ENCODE peak calls at places on chromosomes 7 and 10, in four cellular contexts. One of them, this sample, is unnamed.

GRCh38 chr10:15370741-15371701 is at the start of gene FAM171A1:
- DNase-seq in HCT116: no peak
- DNase-seq in hepatocyte: peak
- DNase-seq in neural progenitor cell: peak
- DNase-seq in this sample: no peak

GRCh38 chr7:147432068-147432467 is 1158.5 kb upstream of the C7orf33 start:
- DNase-seq in HCT116: no peak
- DNase-seq in hepatocyte: peak
- DNase-seq in neural progenitor cell: peak
- DNase-seq in this sample: no peak

GRCh38 chr10:88553116-88553752 is 29.9 kb downstream of the RNLS start:
- DNase-seq in HCT116: peak
- DNase-seq in hepatocyte: peak
- DNase-seq in neural progenitor cell: peak
- DNase-seq in this sample: peak

GRCh38 chr7:43784030-43785001 is 25.8 kb downstream of the BLVRA start:
- DNase-seq in HCT116: no peak
- DNase-seq in hepatocyte: no peak
- DNase-seq in neural progenitor cell: no peak
- DNase-seq in this sample: no peak

GRCh38 chr10:79179404-79180309 is 110.9 kb downstream of the ZMIZ1 start:
- DNase-seq in HCT116: no peak
- DNase-seq in hepatocyte: peak
- DNase-seq in neural progenitor cell: peak
- DNase-seq in this sample: peak

GRCh38 chr10:58853668-58854067 is 322.8 kb upstream of the PHYHIPL start:
- DNase-seq in HCT116: no peak
- DNase-seq in hepatocyte: no peak
- DNase-seq in neural progenitor cell: no peak
- DNase-seq in this sample: no peak

GRCh38 chr10:3766046-3766761 is 18.8 kb downstream of the KLF6 start:
- DNase-seq in HCT116: no peak
- DNase-seq in hepatocyte: peak
- DNase-seq in neural progenitor cell: no peak
- DNase-seq in this sample: no peak

GRCh38 chr7:30019960-30020359 is 6.5 kb downstream of the FKBP14 start:
- DNase-seq in HCT116: no peak
- DNase-seq in hepatocyte: no peak
- DNase-seq in neural progenitor cell: no peak
- DNase-seq in this sample: no peak

GRCh38 chr10:61957806-61958205 is 56.3 kb downstream of the ARID5B start:
- DNase-seq in HCT116: no peak
- DNase-seq in hepatocyte: no peak
- DNase-seq in neural progenitor cell: no peak
- DNase-seq in this sample: peak

GRCh38 chr7:105309235-105310156 is 79.2 kb downstream of the SRPK2 start:
- DNase-seq in HCT116: no peak
- DNase-seq in hepatocyte: no peak
- DNase-seq in neural progenitor cell: peak
- DNase-seq in this sample: no peak

GRCh38 chr10:97792058-97792721 is 20.4 kb upstream of the SFRP5 start:
- DNase-seq in HCT116: peak
- DNase-seq in hepatocyte: peak
- DNase-seq in neural progenitor cell: peak
- DNase-seq in this sample: peak

GRCh38 chr10:46549171-46550075 is 7.0 kb downstream of the GPRIN2 start:
- DNase-seq in HCT116: no peak
- DNase-seq in hepatocyte: no peak
- DNase-seq in neural progenitor cell: no peak
- DNase-seq in this sample: no peak

GRCh38 chr10:100882681-100883321 is 30.0 kb upstream of the SLF2 start:
- DNase-seq in HCT116: no peak
- DNase-seq in hepatocyte: no peak
- DNase-seq in neural progenitor cell: no peak
- DNase-seq in this sample: no peak

GRCh38 chr10:74179124-74179710 is 28.2 kb downstream of the ADK start:
- DNase-seq in HCT116: no peak
- DNase-seq in hepatocyte: no peak
- DNase-seq in neural progenitor cell: no peak
- DNase-seq in this sample: no peak

GRCh38 chr7:129925416-129926002 is 27.3 kb downstream of the UBE2H start:
- DNase-seq in HCT116: no peak
- DNase-seq in hepatocyte: no peak
- DNase-seq in neural progenitor cell: no peak
- DNase-seq in this sample: no peak

GRCh38 chr7:138835087-138835486 is 37.1 kb upstream of the ATP6V0A4 start:
- DNase-seq in HCT116: no peak
- DNase-seq in hepatocyte: no peak
- DNase-seq in neural progenitor cell: no peak
- DNase-seq in this sample: no peak

DNA sequence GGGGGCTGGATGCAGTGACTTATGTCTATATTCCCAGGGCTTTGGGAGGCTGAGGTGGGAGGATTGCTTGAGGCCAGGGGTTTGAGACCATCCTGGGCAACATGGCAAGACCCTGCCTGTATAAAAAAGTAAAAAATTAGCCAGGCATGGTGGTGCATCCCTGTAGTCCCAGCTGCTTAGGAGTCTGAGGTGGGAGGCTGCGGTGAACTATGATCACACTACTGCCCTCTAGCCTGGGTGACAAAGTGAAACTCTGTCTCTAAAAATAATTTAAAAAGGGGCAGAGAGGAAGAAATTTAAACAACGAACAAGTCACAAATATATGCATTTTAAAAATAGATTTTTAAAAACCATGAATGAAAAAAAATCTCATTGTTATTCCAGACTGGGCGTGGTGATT is 46.2 kb upstream of the FEZF1 start:
- DNase-seq in HCT116: no peak
- DNase-seq in hepatocyte: no peak
- DNase-seq in neural progenitor cell: no peak
- DNase-seq in this sample: no peak
- TF ChIP-seq CTCF in HCT116: no peak
- TF ChIP-seq CTCF in hepatocyte: no peak
- TF ChIP-seq CTCF in neural progenitor cell: peak
- TF ChIP-seq CTCF in this sample: no peak

GRCh38 chr10:1854271-1854670 is 116.9 kb upstream of the ADARB2 start:
- DNase-seq in HCT116: no peak
- DNase-seq in hepatocyte: no peak
- DNase-seq in neural progenitor cell: no peak
- DNase-seq in this sample: no peak
- H3K4me2 ChIP-seq in HCT116: no peak
- H3K4me2 ChIP-seq in hepatocyte: no peak
- H3K4me2 ChIP-seq in neural progenitor cell: no peak
- H3K4me2 ChIP-seq in this sample: no peak

DNA sequence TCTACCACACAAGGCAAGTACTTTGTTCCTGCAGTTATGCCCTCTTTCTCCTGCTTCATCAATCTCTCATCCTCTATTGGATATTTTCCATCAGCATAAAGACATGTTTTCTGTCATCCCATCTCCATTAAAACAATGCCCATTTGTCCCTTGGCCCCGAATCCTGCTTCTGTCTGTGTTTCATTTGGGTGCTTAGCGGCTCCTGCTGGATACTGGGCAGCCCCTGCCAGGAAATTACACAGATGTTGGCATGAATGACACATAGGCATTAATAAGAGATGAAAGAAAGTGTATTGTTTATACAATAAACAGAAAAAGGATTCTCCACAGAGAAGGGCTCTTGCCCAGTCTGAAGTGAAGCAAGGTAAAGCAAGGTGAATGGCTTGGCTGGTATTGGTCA is 765.3 kb downstream of the REEP3 start:
- DNase-seq in HCT116: no peak
- DNase-seq in hepatocyte: no peak
- DNase-seq in neural progenitor cell: no peak
- DNase-seq in this sample: no peak
- TF ChIP-seq EZH2phosphoT487 in HCT116: no peak
- TF ChIP-seq EZH2phosphoT487 in hepatocyte: no peak
- TF ChIP-seq EZH2phosphoT487 in neural progenitor cell: no peak
- TF ChIP-seq EZH2phosphoT487 in this sample: no peak

GRCh38 chr10:123683459-123683858 is 17.3 kb downstream of the GPR26 start:
- DNase-seq in HCT116: no peak
- DNase-seq in hepatocyte: no peak
- DNase-seq in neural progenitor cell: no peak
- DNase-seq in this sample: no peak

GRCh38 chr10:123685260-123685659 is 19.1 kb downstream of the GPR26 start:
- DNase-seq in HCT116: no peak
- DNase-seq in hepatocyte: no peak
- DNase-seq in neural progenitor cell: no peak
- DNase-seq in this sample: no peak

GRCh38 chr10:123689880-123690279 is 23.7 kb downstream of the GPR26 start:
- DNase-seq in HCT116: no peak
- DNase-seq in hepatocyte: no peak
- DNase-seq in neural progenitor cell: no peak
- DNase-seq in this sample: no peak

GRCh38 chr10:123683865-123684264 is 17.7 kb downstream of the GPR26 start:
- DNase-seq in HCT116: no peak
- DNase-seq in hepatocyte: no peak
- DNase-seq in neural progenitor cell: no peak
- DNase-seq in this sample: no peak

GRCh38 chr10:123687758-123688157 is 21.6 kb downstream of the GPR26 start:
- DNase-seq in HCT116: no peak
- DNase-seq in hepatocyte: no peak
- DNase-seq in neural progenitor cell: peak
- DNase-seq in this sample: no peak
- TF ChIP-seq CTCF in HCT116: peak
- TF ChIP-seq CTCF in hepatocyte: no peak
- TF ChIP-seq CTCF in neural progenitor cell: peak
- TF ChIP-seq CTCF in this sample: no peak

DNA sequence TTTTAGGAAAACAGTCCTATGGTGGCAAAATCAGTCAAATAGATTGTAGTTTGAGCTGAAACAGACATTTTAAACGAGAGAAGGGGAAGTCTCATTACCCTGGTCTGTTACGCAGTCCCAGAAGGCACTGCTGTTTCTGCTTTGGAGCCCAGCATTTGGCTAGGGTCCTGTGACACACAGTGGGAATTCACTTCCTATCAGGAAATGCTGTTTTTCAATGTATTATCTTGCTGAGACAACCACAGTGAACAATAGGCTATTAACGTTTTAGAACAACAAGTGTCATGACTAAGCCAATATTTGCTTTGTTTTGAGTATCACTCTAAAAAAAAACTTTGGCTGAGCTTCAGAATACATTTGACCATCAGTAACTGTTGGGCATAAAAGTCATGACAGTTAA is 74.1 kb downstream of the ADD3 start:
- DNase-seq in HCT116: no peak
- DNase-seq in hepatocyte: no peak
- DNase-seq in neural progenitor cell: no peak
- DNase-seq in this sample: no peak
- H3K4me2 ChIP-seq in HCT116: no peak
- H3K4me2 ChIP-seq in hepatocyte: no peak
- H3K4me2 ChIP-seq in neural progenitor cell: peak
- H3K4me2 ChIP-seq in this sample: no peak

DNA sequence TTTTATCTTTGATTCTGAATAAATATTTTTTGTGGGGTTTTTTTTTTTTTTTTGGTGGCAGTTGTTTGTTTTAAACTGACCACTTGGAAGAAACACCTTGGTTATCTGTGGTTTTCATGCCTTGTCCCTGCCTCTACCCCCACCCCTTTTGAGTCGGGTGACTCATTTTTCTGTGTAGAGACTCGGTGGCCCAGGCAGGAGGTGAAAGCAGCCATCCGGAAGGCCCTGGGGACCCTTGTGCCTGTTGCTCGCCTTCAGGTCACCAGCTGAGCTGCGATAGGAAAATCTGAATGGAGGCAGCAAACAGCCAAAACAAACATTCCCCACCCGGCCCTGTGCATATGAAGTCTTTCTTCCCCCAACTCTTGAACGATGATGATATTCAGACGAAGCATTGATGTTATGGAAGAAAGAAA is 22.7 kb downstream of the CYP17A1 start:
- DNase-seq in HCT116: no peak
- DNase-seq in hepatocyte: peak
- DNase-seq in neural progenitor cell: no peak
- DNase-seq in this sample: peak
- TF ChIP-seq EZH2phosphoT487 in HCT116: no peak
- TF ChIP-seq EZH2phosphoT487 in hepatocyte: no peak
- TF ChIP-seq EZH2phosphoT487 in neural progenitor cell: no peak
- TF ChIP-seq EZH2phosphoT487 in this sample: no peak